ENCODE peak calls at places on chromosomes 6 and 20, in nine cellular contexts. O is prostate gland; Q is K562; E is GM10248; I is upper lobe of right lung; W is endothelial cell of umbilical vein; D is CD8-positive, alpha-beta T cell; Z is suprapubic skin; T is cardiac fibroblast. J is an unnamed sample.

GRCh38 chr20:20371681-20372080 is 3.8 kb downstream of the INSM1 start:
- DNase-seq in O (no peak), Q (no peak), E (no peak), I (no peak), W (no peak), D (no peak), Z (no peak), T (no peak), J (no peak)

GRCh38 chr20:34604980-34605788 is 46.7 kb downstream of the MAP1LC3A start:
- DNase-seq in O (no peak), Q (no peak), E (no peak), I (no peak), W (peak), D (no peak), Z (no peak), T (peak), J (no peak)

GRCh38 chr20:43765933-43766332 is 39.1 kb upstream of the GTSF1L start:
- DNase-seq in O (no peak), Q (no peak), E (no peak), I (no peak), W (no peak), D (no peak), Z (no peak), T (no peak), J (no peak)

GRCh38 chr6:33279971-33280511 is 3.1 kb downstream of the B3GALT4 start:
- DNase-seq in O (no peak), Q (peak), E (no peak), I (no peak), W (peak), D (no peak), Z (no peak), T (peak), J (no peak)

GRCh38 chr20:17343631-17344447 is 117.0 kb downstream of the PCSK2 start:
- DNase-seq in O (no peak), Q (no peak), E (no peak), I (no peak), W (no peak), D (no peak), Z (no peak), T (no peak), J (no peak)

GRCh38 chr6:56699066-56699654 is 56.5 kb upstream of the DST start:
- DNase-seq in O (no peak), Q (peak), E (peak), I (no peak), W (peak), D (no peak), Z (no peak), T (peak), J (no peak)

GRCh38 chr6:133170602-133171001 is 70.6 kb upstream of the EYA4 start:
- DNase-seq in O (no peak), Q (no peak), E (no peak), I (no peak), W (no peak), D (no peak), Z (no peak), T (no peak), J (no peak)

GRCh38 chr20:53935353-53936084 is 134.9 kb downstream of the BCAS1 start:
- DNase-seq in O (no peak), Q (peak), E (no peak), I (no peak), W (no peak), D (no peak), Z (no peak), T (no peak), J (no peak)

GRCh38 chr6:81752969-81753708 is 658 bp upstream of the TENT5A start:
- DNase-seq in O (peak), Q (peak), E (peak), I (peak), W (peak), D (peak), Z (peak), T (peak), J (peak)

GRCh38 chr6:131948221-131948661 is 2.9 kb downstream of the CCN2 start:
- DNase-seq in O (no peak), Q (no peak), E (no peak), I (no peak), W (peak), D (no peak), Z (no peak), T (peak), J (no peak)

GRCh38 chr6:37319856-37320255 is 33.9 kb upstream of the RNF8 start:
- DNase-seq in O (no peak), Q (no peak), E (no peak), I (no peak), W (no peak), D (no peak), Z (no peak), T (no peak), J (no peak)

GRCh38 chr6:155212616-155213380 is 51.0 kb upstream of the CLDN20 start:
- DNase-seq in O (no peak), Q (no peak), E (no peak), I (no peak), W (no peak), D (no peak), Z (no peak), T (no peak), J (no peak)

GRCh38 chr6:87803784-87804183 is 101.8 kb upstream of the AKIRIN2 start:
- DNase-seq in O (no peak), Q (no peak), E (no peak), I (no peak), W (no peak), D (no peak), Z (no peak), T (no peak), J (no peak)

GRCh38 chr6:166999845-167000253 is 652 bp downstream of the CEP43 start:
- DNase-seq in O (no peak), Q (no peak), E (no peak), I (no peak), W (peak), D (no peak), Z (no peak), T (peak), J (no peak)

GRCh38 chr20:24837721-24838456 is 111.2 kb upstream of the CST7 start:
- DNase-seq in O (no peak), Q (no peak), E (no peak), I (no peak), W (no peak), D (no peak), Z (no peak), T (peak), J (no peak)

GRCh38 chr6:99467509-99468106 is 42.5 kb upstream of the PNISR start:
- DNase-seq in O (no peak), Q (peak), E (peak), I (no peak), W (peak), D (no peak), Z (no peak), T (peak), J (no peak)

GRCh38 chr6:98844244-98845161 is 10.1 kb downstream of the POU3F2 start:
- DNase-seq in O (no peak), Q (no peak), E (peak), I (no peak), W (no peak), D (no peak), Z (no peak), T (no peak), J (no peak)

GRCh38 chr6:134168580-134169223 is 116.3 kb upstream of the SLC2A12 start:
- DNase-seq in O (no peak), Q (no peak), E (no peak), I (no peak), W (no peak), D (no peak), Z (no peak), T (peak), J (no peak)

GRCh38 chr6:130183271-130184222 is 39.2 kb downstream of the SAMD3 start:
- DNase-seq in O (no peak), Q (no peak), E (no peak), I (no peak), W (no peak), D (peak), Z (no peak), T (no peak), J (no peak)

GRCh38 chr6:138415125-138415524 is 11.1 kb downstream of the HEBP2 start:
- DNase-seq in O (no peak), Q (no peak), E (no peak), I (no peak), W (no peak), D (no peak), Z (no peak), T (no peak), J (no peak)

GRCh38 chr20:5844063-5844681 is 94.0 kb downstream of the SHLD1 start:
- DNase-seq in O (no peak), Q (no peak), E (peak), I (no peak), W (no peak), D (peak), Z (no peak), T (no peak), J (no peak)

GRCh38 chr6:119426619-119427018 is 77.1 kb upstream of the MAN1A1 start:
- DNase-seq in O (no peak), Q (no peak), E (no peak), I (no peak), W (no peak), D (no peak), Z (no peak), T (no peak), J (no peak)

GRCh38 chr6:30219244-30219643 is 6.0 kb upstream of the TRIM26 start:
- DNase-seq in O (peak), Q (peak), E (peak), I (no peak), W (peak), D (peak), Z (no peak), T (peak), J (no peak)

GRCh38 chr6:53803081-53803860 is 8.5 kb downstream of the LRRC1 start:
- DNase-seq in O (no peak), Q (no peak), E (no peak), I (no peak), W (no peak), D (no peak), Z (no peak), T (no peak), J (no peak)

DNA sequence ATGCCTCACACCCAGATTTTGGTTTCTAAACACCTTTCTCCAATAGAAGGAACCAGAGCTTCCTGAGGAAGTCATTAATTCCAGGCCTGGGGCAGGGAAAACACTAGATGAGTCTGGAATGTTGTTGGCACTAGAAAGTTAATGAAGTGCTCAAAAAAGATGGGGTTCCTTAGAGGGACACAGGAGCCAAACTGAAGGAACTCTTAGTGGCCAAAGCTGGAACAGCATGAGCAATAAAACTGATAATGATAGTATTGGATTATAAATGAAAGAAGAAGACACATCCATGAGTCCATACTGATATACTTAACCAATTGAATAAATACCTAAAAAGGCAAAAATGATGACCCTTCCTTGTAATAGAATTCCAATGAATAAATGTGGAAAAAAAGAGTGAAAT is 4.4 kb downstream of the IL20RA start:
- DNase-seq in O (no peak), Q (no peak), E (no peak), I (no peak), W (no peak), D (no peak), Z (no peak), T (no peak), J (no peak)
- TF ChIP-seq CTCF in O (no peak), Q (no peak), E (no peak), I (no peak), W (no peak), D (no peak), Z (no peak), T (no peak), J (no peak)

DNA sequence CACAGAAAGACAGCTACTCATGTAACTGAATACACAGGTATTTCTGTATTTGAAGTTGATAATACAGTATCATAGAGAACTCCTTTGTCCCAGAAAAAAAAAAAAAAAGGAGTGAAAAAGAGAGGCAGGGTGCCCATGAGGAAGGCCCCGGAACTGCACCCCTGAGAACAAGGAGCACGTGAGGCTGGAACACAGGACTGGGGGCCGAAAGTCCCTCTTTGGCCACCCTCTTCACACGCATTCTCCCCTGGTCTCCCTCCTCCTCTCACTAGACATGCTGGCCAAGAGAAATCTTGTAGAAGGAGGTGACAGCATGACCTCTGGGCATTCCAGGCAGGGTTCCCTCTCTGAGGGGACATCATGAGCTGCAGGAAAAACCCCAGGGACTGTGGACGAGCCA is 62.7 kb upstream of the TRAF3IP2 start:
- DNase-seq in O (no peak), Q (no peak), E (no peak), I (no peak), W (no peak), D (no peak), Z (no peak), T (no peak), J (no peak)
- TF ChIP-seq CTCF in O (no peak), Q (no peak), E (no peak), I (peak), W (peak), D (no peak), Z (peak), T (peak), J (no peak)

DNA sequence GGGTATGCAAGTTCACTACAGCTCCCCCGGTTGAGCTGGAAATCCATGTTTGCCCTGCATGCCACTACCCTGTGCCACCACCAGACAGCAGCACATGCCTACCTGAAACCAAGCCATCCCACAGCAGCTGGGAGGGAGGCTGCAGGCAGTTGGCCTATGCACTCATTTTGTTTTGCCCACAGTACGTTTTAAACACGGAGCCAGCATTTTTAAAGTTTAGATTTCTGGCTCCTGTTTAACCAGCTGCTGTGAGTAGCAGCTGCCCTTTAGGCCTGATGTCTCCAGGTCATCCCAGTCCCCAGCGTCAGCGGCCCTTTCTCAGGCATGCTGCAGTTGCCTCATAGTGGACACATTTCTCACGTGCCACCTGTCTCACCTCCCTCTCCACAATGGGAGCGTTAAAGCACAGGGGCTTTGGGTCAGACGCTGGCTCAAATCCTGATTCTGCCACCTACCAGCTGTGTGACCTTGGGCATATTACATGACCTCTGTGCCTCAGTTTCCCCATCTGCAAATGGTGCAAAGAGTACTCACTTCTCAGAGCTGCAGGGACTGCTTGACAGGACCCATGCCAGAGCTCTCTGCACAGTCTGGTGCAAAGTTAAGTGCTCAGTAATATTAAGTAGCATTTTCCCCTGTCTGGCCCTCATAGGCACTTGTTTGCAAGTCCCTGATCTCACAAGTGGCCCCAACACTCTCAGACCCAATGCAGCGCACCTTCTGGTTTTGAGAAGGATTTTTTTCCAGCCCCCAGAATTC is 8.2 kb upstream of the UBE2V1 start:
- DNase-seq in O (peak), Q (no peak), E (no peak), I (peak), W (peak), D (peak), Z (peak), T (peak), J (no peak)
- TF ChIP-seq CTCF in O (peak), Q (peak), E (peak), I (peak), W (peak), D (peak), Z (peak), T (peak), J (no peak)

GRCh38 chr20:47298624-47299023 is 57.9 kb downstream of the ZMYND8 start:
- DNase-seq in O (no peak), Q (no peak), E (no peak), I (no peak), W (no peak), D (no peak), Z (no peak), T (no peak), J (no peak)

GRCh38 chr20:47297746-47298145 is 58.8 kb downstream of the ZMYND8 start:
- DNase-seq in O (no peak), Q (no peak), E (no peak), I (no peak), W (no peak), D (no peak), Z (no peak), T (no peak), J (no peak)

GRCh38 chr20:47300071-47300470 is 56.4 kb downstream of the ZMYND8 start:
- DNase-seq in O (no peak), Q (no peak), E (no peak), I (no peak), W (no peak), D (no peak), Z (no peak), T (no peak), J (no peak)

GRCh38 chr20:47295921-47296426 is 60.5 kb downstream of the ZMYND8 start:
- DNase-seq in O (no peak), Q (no peak), E (no peak), I (no peak), W (no peak), D (no peak), Z (no peak), T (peak), J (no peak)

DNA sequence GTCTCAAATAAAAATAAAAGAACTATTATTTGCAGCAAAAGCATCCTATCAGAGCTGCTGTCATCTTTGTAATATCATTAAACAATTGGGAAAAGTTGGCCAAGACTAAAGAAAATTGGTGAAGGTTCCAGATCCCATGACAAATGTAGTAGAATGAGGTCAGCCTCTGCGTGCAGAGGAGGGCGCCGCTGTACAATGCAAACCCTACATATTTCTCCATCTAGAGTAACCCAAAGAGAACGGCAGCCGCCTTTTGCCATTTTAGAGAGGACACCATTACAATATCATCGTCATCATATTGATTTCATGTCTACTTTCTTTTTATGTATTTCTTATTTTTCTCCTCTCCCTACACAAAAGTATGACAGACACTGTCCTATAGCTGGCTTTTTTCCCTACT is 59.5 kb downstream of the ZMYND8 start:
- DNase-seq in O (no peak), Q (no peak), E (no peak), I (no peak), W (no peak), D (no peak), Z (no peak), T (peak), J (no peak)
- TF ChIP-seq CTCF in O (no peak), Q (peak), E (no peak), I (peak), W (no peak), D (no peak), Z (no peak), T (no peak), J (no peak)

DNA sequence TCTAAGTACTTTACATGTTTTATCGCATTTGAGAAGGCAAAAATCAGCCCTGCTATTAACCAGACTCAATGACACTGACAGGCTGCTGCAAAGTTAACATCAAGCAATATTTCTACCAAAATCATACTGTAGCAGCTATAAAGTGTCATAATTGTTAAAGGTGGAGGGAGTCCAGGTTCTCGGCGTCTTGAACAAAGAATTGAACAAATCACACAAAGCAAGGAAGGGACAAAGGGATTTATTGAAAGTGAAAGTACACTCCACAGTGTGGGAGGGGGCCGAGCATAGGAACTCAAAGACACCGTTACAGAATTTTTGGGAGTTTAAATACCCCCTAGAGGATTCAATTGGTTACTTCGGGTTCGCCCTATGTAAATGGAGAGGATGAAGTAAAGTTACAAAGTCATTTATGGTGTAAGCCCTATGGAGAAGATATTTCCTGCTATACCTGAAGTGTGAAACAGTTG is 12.9 kb upstream of the ZNF391 start:
- DNase-seq in O (no peak), Q (peak), E (no peak), I (no peak), W (no peak), D (no peak), Z (no peak), T (peak), J (no peak)
- TF ChIP-seq CTCF in O (no peak), Q (peak), E (no peak), I (no peak), W (no peak), D (peak), Z (no peak), T (no peak), J (no peak)

GRCh38 chr6:18209539-18210197 is 54.4 kb downstream of the KDM1B start:
- DNase-seq in O (no peak), Q (no peak), E (no peak), I (no peak), W (no peak), D (no peak), Z (no peak), T (no peak), J (no peak)
- TF ChIP-seq CTCF in O (no peak), Q (no peak), E (no peak), I (no peak), W (no peak), D (no peak), Z (no peak), T (no peak), J (no peak)

J was measured in omental fat pad.